ENCODE peak calls at places on chromosome 3, in five cellular contexts. A, D, J, L and N are unnamed samples.

GRCh38 chr3:104521606-104522336 is 844.9 kb upstream of the ALCAM start:
- DNase-seq in A (no peak), D (no peak), J (no peak), L (peak; percentile 79), N (no peak)

GRCh38 chr3:69665026-69665739 is 74.1 kb upstream of the MITF start:
- DNase-seq in A (no peak), D (no peak), J (peak; percentile 52), L (no peak), N (no peak)

GRCh38 chr3:76063019-76063418 is 277.7 kb upstream of the ZNF717 start:
- DNase-seq in A (no peak), D (no peak), J (peak; percentile 20), L (no peak), N (no peak)

GRCh38 chr3:37107846-37108245 is 66.5 kb downstream of the LRRFIP2 start:
- DNase-seq in A (no peak), D (no peak), J (no peak), L (no peak), N (no peak)

GRCh38 chr3:54278960-54279359 is 156.6 kb downstream of the CACNA2D3 start:
- DNase-seq in A (no peak), D (no peak), J (peak; percentile 22), L (no peak), N (no peak)

GRCh38 chr3:132283440-132283839 is 33.8 kb upstream of the ACP3 start:
- DNase-seq in A (no peak), D (peak; percentile 89), J (peak; percentile 84), L (no peak), N (peak; percentile 28)

GRCh38 chr3:32423534-32423933 is 31.9 kb downstream of the CMTM7 start:
- DNase-seq in A (no peak), D (peak; percentile 31), J (no peak), L (peak; percentile 29), N (peak; percentile 48)

GRCh38 chr3:104436536-104436935 is 930.2 kb upstream of the ALCAM start:
- DNase-seq in A (no peak), D (no peak), J (no peak), L (no peak), N (no peak)

GRCh38 chr3:128846501-128846900 is 32.9 kb upstream of the ACAD9 start:
- DNase-seq in A (no peak), D (no peak), J (no peak), L (no peak), N (peak; percentile 16)

GRCh38 chr3:126005951-126006350 is 37.0 kb downstream of the ROPN1B start:
- DNase-seq in A (no peak), D (no peak), J (peak; percentile 35), L (no peak), N (peak; percentile 4)

GRCh38 chr3:197183582-197183981 is 114.8 kb downstream of the DLG1 start:
- DNase-seq in A (no peak), D (no peak), J (no peak), L (no peak), N (no peak)

GRCh38 chr3:39101022-39101689 is 6.3 kb downstream of the GORASP1 start:
- DNase-seq in A (peak; percentile 55), D (peak; percentile 77), J (peak; percentile 51), L (no peak), N (peak; percentile 81)

GRCh38 chr3:28077566-28077965 is 163.9 kb upstream of the CMC1 start:
- DNase-seq in A (peak; percentile 52), D (no peak), J (peak; percentile 69), L (no peak), N (no peak)

GRCh38 chr3:11384074-11384473 is 111.9 kb downstream of the ATG7 start:
- DNase-seq in A (no peak), D (no peak), J (peak; percentile 54), L (no peak), N (no peak)

GRCh38 chr3:51963951-51964451 is 3.3 kb downstream of the PCBP4 start:
- DNase-seq in A (peak; percentile 59), D (no peak), J (no peak), L (no peak), N (no peak)

GRCh38 chr3:20608054-20608738 is 422.2 kb upstream of the SGO1 start:
- DNase-seq in A (no peak), D (no peak), J (no peak), L (no peak), N (no peak)

GRCh38 chr3:99509224-99509623 is 129.2 kb upstream of the COL8A1 start:
- DNase-seq in A (no peak), D (no peak), J (peak; percentile 79), L (no peak), N (no peak)

GRCh38 chr3:129609591-129610169 is 3.2 kb upstream of the PLXND1 start:
- DNase-seq in A (no peak), D (no peak), J (peak; percentile 41), L (no peak), N (no peak)

GRCh38 chr3:195197764-195198423 is 73.1 kb downstream of the XXYLT1 start:
- DNase-seq in A (no peak), D (no peak), J (peak; percentile 55), L (no peak), N (no peak)

GRCh38 chr3:52518723-52519444 is 14.8 kb downstream of the NT5DC2 start:
- DNase-seq in A (peak; percentile 78), D (no peak), J (no peak), L (no peak), N (no peak)

GRCh38 chr3:150547045-150547753 is 612 bp downstream of the EIF2A start:
- DNase-seq in A (no peak), D (no peak), J (peak; percentile 37), L (no peak), N (no peak)

GRCh38 chr3:42036483-42036823 is 54.7 kb upstream of the TRAK1 start:
- DNase-seq in A (no peak), D (no peak), J (peak; percentile 86), L (no peak), N (no peak)

GRCh38 chr3:155391583-155391982 is 98.1 kb upstream of the STRIT1 start:
- DNase-seq in A (no peak), D (no peak), J (peak; percentile 58), L (no peak), N (no peak)

GRCh38 chr3:13389378-13389777 is 30.7 kb downstream of the NUP210 start:
- DNase-seq in A (no peak), D (no peak), J (no peak), L (no peak), N (no peak)

GRCh38 chr3:188734395-188734794 is 437.4 kb upstream of the TPRG1 start:
- DNase-seq in A (no peak), D (no peak), J (no peak), L (no peak), N (no peak)

GRCh38 chr3:12978682-12979081 is 94.5 kb downstream of the IQSEC1 start:
- DNase-seq in A (no peak), D (no peak), J (no peak), L (no peak), N (no peak)

GRCh38 chr3:119194237-119195150 is 21.1 kb downstream of the UPK1B start:
- DNase-seq in A (no peak), D (peak; percentile 50), J (no peak), L (no peak), N (no peak)

GRCh38 chr3:171806200-171807128 is 3.8 kb downstream of the PLD1 start:
- DNase-seq in A (no peak), D (no peak), J (peak; percentile 78), L (no peak), N (peak; percentile 15)

GRCh38 chr3:168266335-168266734 is 170.6 kb upstream of the GOLIM4 start:
- DNase-seq in A (no peak), D (no peak), J (no peak), L (no peak), N (no peak)

GRCh38 chr3:168273917-168274316 is 178.2 kb upstream of the GOLIM4 start:
- DNase-seq in A (no peak), D (no peak), J (no peak), L (peak; percentile 22), N (peak; percentile 43)

GRCh38 chr3:168272343-168272984 is 176.7 kb upstream of the GOLIM4 start:
- DNase-seq in A (no peak), D (no peak), J (peak; percentile 17), L (no peak), N (no peak)

GRCh38 chr3:168267179-168267578 is 171.5 kb upstream of the GOLIM4 start:
- DNase-seq in A (no peak), D (no peak), J (no peak), L (no peak), N (no peak)

DNA sequence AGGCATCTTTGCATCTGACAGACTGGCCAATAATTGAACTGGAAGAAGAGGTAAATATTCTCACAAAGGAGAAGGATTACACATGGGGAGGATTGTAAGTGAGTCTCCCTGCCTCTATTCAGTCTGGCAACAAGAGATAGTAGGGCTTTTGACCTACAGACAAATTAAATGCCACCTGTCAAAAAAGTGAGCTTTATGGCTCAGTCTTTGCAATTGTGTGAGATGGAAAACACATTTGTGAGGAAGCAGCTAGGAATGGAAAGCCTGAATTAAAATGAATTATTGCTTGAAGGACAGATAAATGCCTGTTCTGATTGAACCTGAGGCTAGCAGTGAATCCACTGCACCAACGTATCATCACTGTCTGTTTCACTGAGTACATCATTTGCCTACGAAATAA is 173.3 kb upstream of the GOLIM4 start:
- DNase-seq in A (no peak), D (no peak), J (no peak), L (no peak), N (no peak)
- TF ChIP-seq CTCF in A (no peak), D (no peak), J (no peak), L (no peak), N (no peak)

GRCh38 chr3:156743859-156744258 is 69.5 kb downstream of the TIPARP start:
- DNase-seq in A (peak; percentile 18), D (peak; percentile 62), J (no peak), L (no peak), N (no peak)
- TF ChIP-seq CTCF in A (no peak), D (no peak), J (no peak), L (no peak), N (no peak)

DNA sequence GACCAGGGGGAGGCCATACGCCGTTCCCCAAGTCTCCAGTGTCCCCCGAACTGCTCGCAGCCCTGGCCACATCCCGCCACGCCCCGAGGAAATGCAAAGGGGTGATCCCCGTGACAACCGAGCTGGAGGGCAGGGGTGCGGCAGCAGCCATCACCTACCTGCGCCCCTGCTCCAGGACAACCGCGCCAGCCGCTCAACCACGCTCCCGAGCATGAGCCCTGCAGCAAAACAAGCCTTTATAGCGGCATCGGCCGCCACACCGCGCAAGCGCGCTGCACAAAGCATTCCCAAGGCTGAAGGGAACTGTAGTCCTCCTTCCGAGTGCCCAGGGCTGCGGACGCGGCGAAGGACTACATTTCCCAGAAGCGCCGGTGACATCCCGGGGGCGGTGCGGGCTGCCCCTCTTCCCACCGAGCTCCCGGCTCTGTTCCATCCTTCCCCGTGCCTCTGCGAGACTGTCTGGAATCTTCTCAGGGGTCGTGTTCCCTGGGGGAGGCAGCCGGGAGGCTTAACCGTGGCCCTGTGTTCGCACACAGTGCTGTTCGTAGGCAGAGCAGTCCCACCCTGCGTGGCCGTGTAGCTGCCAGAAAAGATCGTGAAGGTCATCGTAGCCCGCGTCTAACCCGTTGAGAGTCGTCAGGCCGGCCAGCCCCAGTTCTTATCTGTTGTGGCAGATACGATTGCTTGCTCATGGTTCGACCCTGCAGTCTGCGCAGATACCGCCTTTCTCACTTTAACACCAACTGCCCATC is at the start of gene ABCC5:
- DNase-seq in A (peak; percentile 94), D (peak; percentile 97), J (peak; percentile 95), L (peak; percentile 86), N (peak; percentile 95)
- TF ChIP-seq CTCF in A (peak; percentile 14), D (no peak), J (peak; percentile 1), L (peak; percentile 1), N (peak; percentile 11)

DNA sequence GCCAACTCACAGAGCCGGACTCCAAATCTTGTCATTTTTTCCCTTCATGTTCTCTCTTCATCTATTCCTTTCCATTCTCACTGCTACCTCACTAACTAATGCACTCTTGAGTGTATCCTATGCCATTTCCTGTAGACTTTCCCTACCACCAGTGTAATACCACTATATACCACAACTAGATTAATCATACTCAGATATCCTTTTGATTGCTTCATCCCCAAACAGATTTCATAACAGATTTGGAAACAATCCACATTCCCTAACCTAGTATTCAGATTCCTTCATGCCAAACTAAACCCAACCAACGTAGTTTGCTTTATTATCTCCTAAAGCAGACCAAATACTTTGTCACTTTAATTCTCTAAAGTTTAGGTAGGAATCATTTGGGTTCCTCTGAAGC is 2.6 kb upstream of the PLOD2 start:
- DNase-seq in A (no peak), D (no peak), J (peak; percentile 93), L (no peak), N (no peak)
- TF ChIP-seq CTCF in A (no peak), D (no peak), J (peak; percentile 37), L (no peak), N (no peak)